ENCODE peak calls at places on chromosomes 1 and 21, in ten cellular contexts. One of them, this sample, is unnamed. For H3K4me1, the result is how much of the 10 kb centered on the place peaks cover.

GRCh38 chr1:232630894-232631195 is 912 bp upstream of the SIPA1L2 start:
- DNase-seq in HCT116: no peak
- DNase-seq in right lobe of liver: no peak
- DNase-seq in ovary: no peak
- DNase-seq in A549: no peak
- DNase-seq in body of pancreas: no peak
- DNase-seq in stomach: no peak
- DNase-seq in tibial nerve: no peak
- DNase-seq in HepG2: no peak
- DNase-seq in spleen: no peak
- DNase-seq in this sample: no peak

GRCh38 chr1:74504125-74505065 is 8.0 kb downstream of the LRRC53 start:
- DNase-seq in spleen: no peak
- DNase-seq in tibial nerve: no peak
- DNase-seq in stomach: no peak
- DNase-seq in HCT116: peak
- DNase-seq in body of pancreas: peak
- DNase-seq in A549: peak
- DNase-seq in ovary: peak
- DNase-seq in HepG2: peak
- DNase-seq in right lobe of liver: no peak
- DNase-seq in this sample: no peak

GRCh38 chr1:109787211-109787844 is 23.6 kb upstream of the EPS8L3 start:
- DNase-seq in stomach: no peak
- DNase-seq in ovary: peak
- DNase-seq in body of pancreas: no peak
- DNase-seq in HCT116: peak
- DNase-seq in right lobe of liver: peak
- DNase-seq in tibial nerve: no peak
- DNase-seq in A549: no peak
- DNase-seq in HepG2: no peak
- DNase-seq in spleen: peak
- DNase-seq in this sample: peak

GRCh38 chr21:39788383-39788782 is 43.4 kb downstream of the IGSF5 start:
- DNase-seq in stomach: peak
- DNase-seq in HepG2: peak
- DNase-seq in spleen: peak
- DNase-seq in body of pancreas: peak
- DNase-seq in HCT116: peak
- DNase-seq in right lobe of liver: peak
- DNase-seq in tibial nerve: peak
- DNase-seq in ovary: peak
- DNase-seq in A549: peak
- DNase-seq in this sample: no peak

GRCh38 chr1:236288620-236288976 is 6.8 kb upstream of the ERO1B start:
- DNase-seq in spleen: no peak
- DNase-seq in right lobe of liver: no peak
- DNase-seq in tibial nerve: no peak
- DNase-seq in HCT116: no peak
- DNase-seq in ovary: no peak
- DNase-seq in stomach: no peak
- DNase-seq in A549: no peak
- DNase-seq in HepG2: no peak
- DNase-seq in body of pancreas: no peak
- DNase-seq in this sample: no peak

GRCh38 chr21:17488620-17489019 is 24.2 kb upstream of the CXADR start:
- DNase-seq in HepG2: no peak
- DNase-seq in spleen: no peak
- DNase-seq in body of pancreas: no peak
- DNase-seq in A549: no peak
- DNase-seq in right lobe of liver: no peak
- DNase-seq in HCT116: no peak
- DNase-seq in stomach: no peak
- DNase-seq in ovary: no peak
- DNase-seq in tibial nerve: no peak
- DNase-seq in this sample: no peak

GRCh38 chr1:55061706-55062321 is 22.5 kb downstream of the PCSK9 start:
- DNase-seq in A549: no peak
- DNase-seq in stomach: no peak
- DNase-seq in ovary: no peak
- DNase-seq in HCT116: no peak
- DNase-seq in spleen: no peak
- DNase-seq in tibial nerve: no peak
- DNase-seq in right lobe of liver: no peak
- DNase-seq in body of pancreas: no peak
- DNase-seq in HepG2: no peak
- DNase-seq in this sample: no peak

GRCh38 chr21:29939859-29940245 is at the start of gene GRIK1:
- DNase-seq in spleen: no peak
- DNase-seq in HepG2: no peak
- DNase-seq in tibial nerve: no peak
- DNase-seq in HCT116: no peak
- DNase-seq in stomach: no peak
- DNase-seq in body of pancreas: peak
- DNase-seq in right lobe of liver: no peak
- DNase-seq in A549: no peak
- DNase-seq in ovary: no peak
- DNase-seq in this sample: no peak

GRCh38 chr1:43548285-43549271 is 17.9 kb downstream of the PTPRF start:
- DNase-seq in A549: peak
- DNase-seq in HepG2: peak
- DNase-seq in spleen: no peak
- DNase-seq in tibial nerve: no peak
- DNase-seq in body of pancreas: peak
- DNase-seq in stomach: no peak
- DNase-seq in HCT116: no peak
- DNase-seq in ovary: no peak
- DNase-seq in right lobe of liver: peak
- DNase-seq in this sample: no peak

GRCh38 chr1:43545321-43545685 is 14.6 kb downstream of the PTPRF start:
- DNase-seq in tibial nerve: no peak
- DNase-seq in A549: no peak
- DNase-seq in stomach: no peak
- DNase-seq in HCT116: no peak
- DNase-seq in body of pancreas: no peak
- DNase-seq in HepG2: no peak
- DNase-seq in ovary: no peak
- DNase-seq in right lobe of liver: peak
- DNase-seq in spleen: no peak
- DNase-seq in this sample: no peak

GRCh38 chr1:43545686-43546387 is 15.2 kb downstream of the PTPRF start:
- DNase-seq in tibial nerve: peak
- DNase-seq in right lobe of liver: peak
- DNase-seq in body of pancreas: peak
- DNase-seq in HCT116: no peak
- DNase-seq in stomach: peak
- DNase-seq in ovary: peak
- DNase-seq in spleen: no peak
- DNase-seq in A549: peak
- DNase-seq in HepG2: peak
- DNase-seq in this sample: no peak

GRCh38 chr1:43547538-43548072 is 16.9 kb downstream of the PTPRF start:
- DNase-seq in A549: no peak
- DNase-seq in ovary: no peak
- DNase-seq in body of pancreas: no peak
- DNase-seq in stomach: no peak
- DNase-seq in tibial nerve: no peak
- DNase-seq in HepG2: no peak
- DNase-seq in HCT116: no peak
- DNase-seq in spleen: no peak
- DNase-seq in right lobe of liver: no peak
- DNase-seq in this sample: no peak

GRCh38 chr1:43546388-43547100 is 15.9 kb downstream of the PTPRF start:
- DNase-seq in HepG2: no peak
- DNase-seq in right lobe of liver: no peak
- DNase-seq in ovary: no peak
- DNase-seq in stomach: no peak
- DNase-seq in tibial nerve: no peak
- DNase-seq in HCT116: no peak
- DNase-seq in spleen: no peak
- DNase-seq in body of pancreas: no peak
- DNase-seq in A549: no peak
- DNase-seq in this sample: no peak
- H3K4me1 ChIP-seq in HepG2: half or more
- H3K4me1 ChIP-seq in right lobe of liver: under half
- H3K4me1 ChIP-seq in ovary: under half
- H3K4me1 ChIP-seq in stomach: half or more
- H3K4me1 ChIP-seq in tibial nerve: half or more
- H3K4me1 ChIP-seq in HCT116: half or more
- H3K4me1 ChIP-seq in spleen: under half
- H3K4me1 ChIP-seq in body of pancreas: half or more
- H3K4me1 ChIP-seq in A549: half or more
- H3K4me1 ChIP-seq in this sample: under half

DNA sequence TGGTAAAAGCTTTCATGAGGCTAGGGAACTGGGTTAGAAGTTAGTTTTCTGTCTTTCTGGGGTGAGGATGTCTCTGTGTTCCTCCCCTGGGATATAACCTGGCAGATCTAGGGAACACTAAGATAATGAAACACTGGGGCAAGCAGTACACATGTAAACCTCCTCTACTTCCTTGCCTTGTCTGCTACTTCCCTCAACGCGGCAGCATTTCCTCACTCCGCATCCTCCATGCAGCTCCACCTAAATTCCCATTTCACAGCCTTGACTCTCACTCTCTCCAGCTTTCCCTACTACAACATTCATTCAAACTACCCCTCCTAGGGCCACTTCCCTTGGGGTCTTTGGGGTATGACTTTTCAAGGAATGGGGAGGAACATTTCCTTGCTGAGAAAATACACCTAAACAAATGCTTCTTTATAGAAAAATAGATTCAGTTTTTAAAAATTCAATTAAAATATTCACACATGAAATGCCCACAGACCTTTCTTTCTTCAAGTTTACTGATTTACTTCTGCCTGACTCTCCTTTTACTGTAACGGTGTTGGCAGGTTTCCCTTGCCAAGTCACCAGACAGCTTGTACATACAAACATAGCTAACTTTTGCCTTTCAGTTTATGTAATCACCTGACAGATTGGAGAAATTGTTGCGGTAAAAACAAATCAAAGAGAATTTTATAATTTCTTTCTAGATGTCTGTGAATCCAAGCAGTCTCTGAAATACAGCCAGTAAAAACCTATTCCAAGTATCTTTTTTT is 90.1 kb downstream of the TNFSF18 start:
- DNase-seq in HepG2: no peak
- DNase-seq in right lobe of liver: peak
- DNase-seq in tibial nerve: no peak
- DNase-seq in A549: no peak
- DNase-seq in HCT116: no peak
- DNase-seq in spleen: no peak
- DNase-seq in body of pancreas: peak
- DNase-seq in ovary: no peak
- DNase-seq in stomach: peak
- DNase-seq in this sample: no peak
- TF ChIP-seq CTCF in HepG2: no peak
- TF ChIP-seq CTCF in right lobe of liver: no peak
- TF ChIP-seq CTCF in tibial nerve: no peak
- TF ChIP-seq CTCF in A549: no peak
- TF ChIP-seq CTCF in HCT116: no peak
- TF ChIP-seq CTCF in spleen: no peak
- TF ChIP-seq CTCF in body of pancreas: no peak
- TF ChIP-seq CTCF in ovary: no peak
- TF ChIP-seq CTCF in stomach: no peak
- TF ChIP-seq CTCF in this sample: no peak

GRCh38 chr1:24742090-24742938 is 2.9 kb upstream of the CLIC4 start:
- DNase-seq in A549: no peak
- DNase-seq in ovary: no peak
- DNase-seq in stomach: peak
- DNase-seq in tibial nerve: peak
- DNase-seq in right lobe of liver: no peak
- DNase-seq in HepG2: peak
- DNase-seq in spleen: peak
- DNase-seq in body of pancreas: no peak
- DNase-seq in HCT116: no peak
- DNase-seq in this sample: no peak
- TF ChIP-seq POLR2A in A549: no peak
- TF ChIP-seq POLR2A in ovary: no peak
- TF ChIP-seq POLR2A in stomach: no peak
- TF ChIP-seq POLR2A in tibial nerve: no peak
- TF ChIP-seq POLR2A in right lobe of liver: no peak
- TF ChIP-seq POLR2A in HepG2: no peak
- TF ChIP-seq POLR2A in spleen: no peak
- TF ChIP-seq POLR2A in body of pancreas: no peak
- TF ChIP-seq POLR2A in HCT116: no peak
- TF ChIP-seq POLR2A in this sample: no peak

GRCh38 chr1:118210051-118210722 is 25.2 kb upstream of the SPAG17 start:
- DNase-seq in right lobe of liver: no peak
- DNase-seq in tibial nerve: no peak
- DNase-seq in body of pancreas: no peak
- DNase-seq in ovary: no peak
- DNase-seq in HepG2: no peak
- DNase-seq in stomach: no peak
- DNase-seq in HCT116: no peak
- DNase-seq in A549: no peak
- DNase-seq in spleen: no peak
- DNase-seq in this sample: no peak

GRCh38 chr1:118219438-118219837 is 34.4 kb upstream of the SPAG17 start:
- DNase-seq in A549: no peak
- DNase-seq in stomach: no peak
- DNase-seq in spleen: no peak
- DNase-seq in body of pancreas: no peak
- DNase-seq in tibial nerve: no peak
- DNase-seq in right lobe of liver: no peak
- DNase-seq in HepG2: no peak
- DNase-seq in HCT116: no peak
- DNase-seq in ovary: no peak
- DNase-seq in this sample: no peak

GRCh38 chr1:118217073-118217620 is 32.1 kb upstream of the SPAG17 start:
- DNase-seq in ovary: no peak
- DNase-seq in body of pancreas: no peak
- DNase-seq in HCT116: no peak
- DNase-seq in right lobe of liver: no peak
- DNase-seq in A549: no peak
- DNase-seq in tibial nerve: no peak
- DNase-seq in HepG2: no peak
- DNase-seq in spleen: no peak
- DNase-seq in stomach: no peak
- DNase-seq in this sample: no peak

GRCh38 chr1:118210723-118211110 is 25.7 kb upstream of the SPAG17 start:
- DNase-seq in right lobe of liver: no peak
- DNase-seq in stomach: no peak
- DNase-seq in ovary: no peak
- DNase-seq in A549: no peak
- DNase-seq in HepG2: no peak
- DNase-seq in body of pancreas: no peak
- DNase-seq in spleen: no peak
- DNase-seq in tibial nerve: no peak
- DNase-seq in HCT116: no peak
- DNase-seq in this sample: no peak

DNA sequence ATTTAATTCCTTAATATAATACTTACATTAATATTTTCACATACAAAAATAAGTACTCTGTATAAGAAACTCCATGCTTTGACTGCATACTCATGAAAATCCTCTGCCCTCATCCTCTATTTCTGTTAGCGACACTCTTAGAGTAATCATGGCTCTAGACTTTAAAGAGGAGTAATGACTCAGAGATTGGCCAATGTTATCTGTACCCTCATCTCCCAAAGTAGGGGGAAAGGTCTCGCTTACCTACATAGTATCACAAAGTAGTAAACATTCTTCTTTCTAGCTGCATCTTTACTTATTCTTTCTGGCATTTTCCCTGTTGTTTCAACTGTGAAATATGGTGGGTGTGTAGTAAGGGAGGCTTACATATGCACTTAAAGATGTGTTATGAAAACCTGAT is 29.8 kb upstream of the SPAG17 start:
- DNase-seq in HCT116: no peak
- DNase-seq in stomach: no peak
- DNase-seq in tibial nerve: no peak
- DNase-seq in right lobe of liver: no peak
- DNase-seq in body of pancreas: no peak
- DNase-seq in A549: no peak
- DNase-seq in ovary: no peak
- DNase-seq in HepG2: no peak
- DNase-seq in spleen: no peak
- DNase-seq in this sample: no peak
- H3K4me1 ChIP-seq in HCT116: under half
- H3K4me1 ChIP-seq in stomach: under half
- H3K4me1 ChIP-seq in tibial nerve: under half
- H3K4me1 ChIP-seq in right lobe of liver: under half
- H3K4me1 ChIP-seq in body of pancreas: under half
- H3K4me1 ChIP-seq in A549: under half
- H3K4me1 ChIP-seq in ovary: under half
- H3K4me1 ChIP-seq in HepG2: under half
- H3K4me1 ChIP-seq in spleen: under half
- H3K4me1 ChIP-seq in this sample: under half